ENCODE peak calls at places on chromosomes 4 and X, in six cellular contexts. One of them, this sample, is unnamed.

GRCh38 chr4:80073362-80074008 is 456 bp upstream of the ANTXR2 start:
- DNase-seq in GM23248: no peak
- DNase-seq in MG63: no peak
- DNase-seq in psoas muscle: no peak
- DNase-seq in GM12878: peak; percentile 41
- DNase-seq in A549: no peak
- DNase-seq in this sample: peak; percentile 5

GRCh38 chr4:162838671-162839070 is 328.0 kb downstream of the NAF1 start:
- DNase-seq in GM23248: no peak
- DNase-seq in MG63: no peak
- DNase-seq in psoas muscle: no peak
- DNase-seq in GM12878: no peak
- DNase-seq in A549: no peak
- DNase-seq in this sample: no peak

GRCh38 chrX:25531096-25531495 is 515.3 kb upstream of the ARX start:
- DNase-seq in GM23248: no peak
- DNase-seq in MG63: peak; percentile 18
- DNase-seq in psoas muscle: no peak
- DNase-seq in GM12878: no peak
- DNase-seq in A549: no peak
- DNase-seq in this sample: no peak

GRCh38 chrX:51893931-51894696 is 691 bp downstream of the MAGED1 start:
- DNase-seq in GM23248: peak; percentile 53
- DNase-seq in MG63: peak; percentile 3
- DNase-seq in psoas muscle: no peak
- DNase-seq in GM12878: no peak
- DNase-seq in A549: peak; percentile 7
- DNase-seq in this sample: no peak

GRCh38 chr4:54498661-54499111 is 159.1 kb upstream of the KIT start:
- DNase-seq in GM23248: peak; percentile 85
- DNase-seq in MG63: peak; percentile 60
- DNase-seq in psoas muscle: no peak
- DNase-seq in GM12878: no peak
- DNase-seq in A549: peak; percentile 11
- DNase-seq in this sample: no peak

GRCh38 chr4:102170910-102171309 is 174.4 kb downstream of the SLC39A8 start:
- DNase-seq in GM23248: no peak
- DNase-seq in MG63: no peak
- DNase-seq in psoas muscle: no peak
- DNase-seq in GM12878: no peak
- DNase-seq in A549: no peak
- DNase-seq in this sample: no peak

GRCh38 chr4:159516556-159516955 is 413.7 kb downstream of the RAPGEF2 start:
- DNase-seq in GM23248: peak; percentile 33
- DNase-seq in MG63: no peak
- DNase-seq in psoas muscle: no peak
- DNase-seq in GM12878: no peak
- DNase-seq in A549: no peak
- DNase-seq in this sample: no peak

GRCh38 chr4:186946682-186947294 is 223.1 kb upstream of the FAT1 start:
- DNase-seq in GM23248: no peak
- DNase-seq in MG63: peak; percentile 5
- DNase-seq in psoas muscle: no peak
- DNase-seq in GM12878: no peak
- DNase-seq in A549: peak; percentile 79
- DNase-seq in this sample: no peak

GRCh38 chr4:38145741-38146140 is 185.5 kb downstream of the PTTG2 start:
- DNase-seq in GM23248: peak; percentile 84
- DNase-seq in MG63: peak; percentile 21
- DNase-seq in psoas muscle: no peak
- DNase-seq in GM12878: no peak
- DNase-seq in A549: no peak
- DNase-seq in this sample: no peak

GRCh38 chr4:24244663-24245519 is 339.5 kb downstream of the DHX15 start:
- DNase-seq in GM23248: no peak
- DNase-seq in MG63: no peak
- DNase-seq in psoas muscle: peak; percentile 43
- DNase-seq in GM12878: no peak
- DNase-seq in A549: no peak
- DNase-seq in this sample: no peak

GRCh38 chr4:122836941-122837340 is 10.3 kb downstream of the FGF2 start:
- DNase-seq in GM23248: peak; percentile 81
- DNase-seq in MG63: no peak
- DNase-seq in psoas muscle: no peak
- DNase-seq in GM12878: no peak
- DNase-seq in A549: peak; percentile 61
- DNase-seq in this sample: no peak

GRCh38 chr4:77327151-77327550 is 170.1 kb downstream of the CCNG2 start:
- DNase-seq in GM23248: no peak
- DNase-seq in MG63: no peak
- DNase-seq in psoas muscle: no peak
- DNase-seq in GM12878: no peak
- DNase-seq in A549: no peak
- DNase-seq in this sample: no peak

GRCh38 chr4:176538217-176538925 is 218.6 kb downstream of the SPCS3 start:
- DNase-seq in GM23248: peak; percentile 94
- DNase-seq in MG63: peak; percentile 64
- DNase-seq in psoas muscle: no peak
- DNase-seq in GM12878: no peak
- DNase-seq in A549: peak; percentile 46
- DNase-seq in this sample: no peak

GRCh38 chrX:1274786-1275185 is 6.2 kb downstream of the CSF2RA start:
- DNase-seq in GM23248: no peak
- DNase-seq in MG63: no peak
- DNase-seq in psoas muscle: no peak
- DNase-seq in GM12878: no peak
- DNase-seq in A549: no peak
- DNase-seq in this sample: no peak

GRCh38 chr4:40466789-40467188 is 131.7 kb downstream of the CHRNA9 start:
- DNase-seq in GM23248: no peak
- DNase-seq in MG63: no peak
- DNase-seq in psoas muscle: no peak
- DNase-seq in GM12878: no peak
- DNase-seq in A549: no peak
- DNase-seq in this sample: no peak

GRCh38 chrX:20352935-20353336 is 86.2 kb upstream of the RPS6KA3 start:
- DNase-seq in GM23248: no peak
- DNase-seq in MG63: no peak
- DNase-seq in psoas muscle: no peak
- DNase-seq in GM12878: peak; percentile 20
- DNase-seq in A549: no peak
- DNase-seq in this sample: no peak

GRCh38 chr4:47213971-47214370 is 182.6 kb downstream of the GABRB1 start:
- DNase-seq in GM23248: peak; percentile 67
- DNase-seq in MG63: peak; percentile 65
- DNase-seq in psoas muscle: no peak
- DNase-seq in GM12878: no peak
- DNase-seq in A549: no peak
- DNase-seq in this sample: no peak

GRCh38 chrX:98795636-98796035 is 1614.4 kb downstream of the PCDH19 start:
- DNase-seq in GM23248: peak; percentile 1
- DNase-seq in MG63: no peak
- DNase-seq in psoas muscle: no peak
- DNase-seq in GM12878: no peak
- DNase-seq in A549: no peak
- DNase-seq in this sample: no peak

GRCh38 chrX:135328421-135329005 is 19.2 kb downstream of the ETDC start:
- DNase-seq in GM23248: peak; percentile 57
- DNase-seq in MG63: peak; percentile 15
- DNase-seq in psoas muscle: no peak
- DNase-seq in GM12878: no peak
- DNase-seq in A549: no peak
- DNase-seq in this sample: no peak

GRCh38 chr4:37246891-37247290 is 2.3 kb downstream of the NWD2 start:
- DNase-seq in GM23248: no peak
- DNase-seq in MG63: no peak
- DNase-seq in psoas muscle: no peak
- DNase-seq in GM12878: no peak
- DNase-seq in A549: no peak
- DNase-seq in this sample: no peak

GRCh38 chr4:169397762-169398161 is 127.0 kb upstream of the SH3RF1 start:
- DNase-seq in GM23248: peak; percentile 65
- DNase-seq in MG63: no peak
- DNase-seq in psoas muscle: no peak
- DNase-seq in GM12878: no peak
- DNase-seq in A549: no peak
- DNase-seq in this sample: no peak

GRCh38 chrX:36462142-36462541 is 542.6 kb downstream of the CFAP47 start:
- DNase-seq in GM23248: no peak
- DNase-seq in MG63: no peak
- DNase-seq in psoas muscle: no peak
- DNase-seq in GM12878: no peak
- DNase-seq in A549: no peak
- DNase-seq in this sample: no peak

DNA sequence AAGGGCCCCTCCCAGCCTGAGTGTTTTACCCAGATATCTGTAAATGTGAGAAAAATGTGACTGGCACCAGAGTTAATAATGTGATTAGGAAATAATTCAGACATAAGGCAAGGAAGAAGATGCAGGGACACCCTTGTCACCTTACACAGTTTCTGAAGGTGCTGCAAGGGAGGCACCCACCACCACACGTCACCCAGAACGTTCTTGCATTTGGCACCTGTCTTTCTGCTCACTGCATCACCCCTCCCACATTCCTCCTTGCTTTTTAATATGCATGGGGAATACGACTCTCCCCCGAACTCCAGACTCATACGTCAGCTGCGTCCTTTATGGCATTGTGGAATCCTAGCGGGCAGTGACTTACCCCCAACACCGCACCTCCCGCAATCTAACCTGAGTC is 48.0 kb upstream of the C4orf50 start:
- DNase-seq in GM23248: no peak
- DNase-seq in MG63: no peak
- DNase-seq in psoas muscle: no peak
- DNase-seq in GM12878: no peak
- DNase-seq in A549: no peak
- DNase-seq in this sample: no peak
- H3K9me3 ChIP-seq in GM23248: no peaks in the 10 kb centered on the region
- H3K9me3 ChIP-seq in MG63: no peaks in the 10 kb centered on the region
- H3K9me3 ChIP-seq in psoas muscle: no peaks in the 10 kb centered on the region
- H3K9me3 ChIP-seq in GM12878: no peaks in the 10 kb centered on the region
- H3K9me3 ChIP-seq in A549: no peaks in the 10 kb centered on the region
- H3K9me3 ChIP-seq in this sample: no peaks in the 10 kb centered on the region

DNA sequence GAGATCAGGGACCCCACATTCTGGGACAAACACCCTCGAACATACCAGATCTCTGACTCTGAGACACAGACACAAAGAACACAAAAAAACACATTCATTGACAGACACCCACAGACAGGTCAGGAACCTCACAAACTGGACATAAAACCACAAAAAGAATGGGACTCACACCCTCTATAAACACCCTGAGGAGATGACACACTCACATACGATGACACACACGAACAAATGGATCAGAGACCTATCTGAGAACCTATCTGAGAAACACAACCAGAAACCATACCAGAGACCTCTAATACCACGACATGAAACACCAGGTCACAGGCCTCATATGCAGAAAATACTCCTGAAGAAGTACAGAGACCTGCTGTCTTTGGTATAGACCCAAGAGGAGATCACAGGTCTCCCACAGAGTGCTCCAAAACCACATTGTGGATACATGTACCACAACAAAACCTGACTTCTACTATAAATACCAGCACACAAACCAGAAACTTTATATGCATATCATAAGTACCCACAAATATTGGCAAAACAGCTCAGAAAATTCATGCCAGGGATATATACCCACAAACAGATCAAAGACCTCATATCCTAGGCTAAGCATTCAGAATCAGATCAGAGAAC is 19.5 kb downstream of the SUV39H1 start:
- DNase-seq in GM23248: peak; percentile 30
- DNase-seq in MG63: no peak
- DNase-seq in psoas muscle: no peak
- DNase-seq in GM12878: no peak
- DNase-seq in A549: no peak
- DNase-seq in this sample: no peak
- H3K9me3 ChIP-seq in GM23248: no peaks in the 10 kb centered on the region
- H3K9me3 ChIP-seq in MG63: no peaks in the 10 kb centered on the region
- H3K9me3 ChIP-seq in psoas muscle: no peaks in the 10 kb centered on the region
- H3K9me3 ChIP-seq in GM12878: no peaks in the 10 kb centered on the region
- H3K9me3 ChIP-seq in A549: peaks cover 2% of the 10 kb centered on the region
- H3K9me3 ChIP-seq in this sample: no peaks in the 10 kb centered on the region

GRCh38 chr4:150038335-150039076 is 39.7 kb upstream of the DCLK2 start:
- DNase-seq in GM23248: no peak
- DNase-seq in MG63: no peak
- DNase-seq in psoas muscle: no peak
- DNase-seq in GM12878: peak; percentile 37
- DNase-seq in A549: no peak
- DNase-seq in this sample: no peak

GRCh38 chr4:150033109-150033508 is 45.1 kb upstream of the DCLK2 start:
- DNase-seq in GM23248: no peak
- DNase-seq in MG63: no peak
- DNase-seq in psoas muscle: no peak
- DNase-seq in GM12878: no peak
- DNase-seq in A549: no peak
- DNase-seq in this sample: no peak

GRCh38 chr4:150032541-150032940 is 45.7 kb upstream of the DCLK2 start:
- DNase-seq in GM23248: no peak
- DNase-seq in MG63: no peak
- DNase-seq in psoas muscle: no peak
- DNase-seq in GM12878: no peak
- DNase-seq in A549: no peak
- DNase-seq in this sample: no peak

GRCh38 chr4:150037251-150037856 is 40.9 kb upstream of the DCLK2 start:
- DNase-seq in GM23248: no peak
- DNase-seq in MG63: no peak
- DNase-seq in psoas muscle: no peak
- DNase-seq in GM12878: no peak
- DNase-seq in A549: no peak
- DNase-seq in this sample: no peak

DNA sequence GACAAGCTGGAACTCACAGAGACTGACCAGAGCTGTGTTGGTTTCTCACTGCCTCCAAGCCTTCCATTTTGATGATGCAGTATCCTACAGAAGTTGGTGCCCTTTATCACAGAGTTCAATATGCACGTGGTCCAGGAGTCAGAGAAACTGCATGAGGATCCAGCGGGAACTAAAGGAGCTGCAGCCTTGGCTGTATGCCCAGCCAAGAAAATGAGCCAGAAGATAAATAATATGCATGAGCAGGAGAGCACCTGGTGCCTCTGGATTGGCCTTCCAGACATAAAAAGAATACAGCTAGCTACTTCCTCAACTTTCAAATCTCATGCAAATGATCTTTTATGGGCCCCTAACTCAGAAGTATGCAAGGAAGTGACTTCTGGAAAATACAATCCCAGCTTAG is 44.3 kb upstream of the DCLK2 start:
- DNase-seq in GM23248: peak; percentile 12
- DNase-seq in MG63: peak; percentile 5
- DNase-seq in psoas muscle: no peak
- DNase-seq in GM12878: no peak
- DNase-seq in A549: peak; percentile 18
- DNase-seq in this sample: no peak
- H3K9me3 ChIP-seq in GM23248: no peaks in the 10 kb centered on the region
- H3K9me3 ChIP-seq in MG63: no peaks in the 10 kb centered on the region
- H3K9me3 ChIP-seq in psoas muscle: no peaks in the 10 kb centered on the region
- H3K9me3 ChIP-seq in GM12878: no peaks in the 10 kb centered on the region
- H3K9me3 ChIP-seq in A549: no peaks in the 10 kb centered on the region
- H3K9me3 ChIP-seq in this sample: no peaks in the 10 kb centered on the region

DNA sequence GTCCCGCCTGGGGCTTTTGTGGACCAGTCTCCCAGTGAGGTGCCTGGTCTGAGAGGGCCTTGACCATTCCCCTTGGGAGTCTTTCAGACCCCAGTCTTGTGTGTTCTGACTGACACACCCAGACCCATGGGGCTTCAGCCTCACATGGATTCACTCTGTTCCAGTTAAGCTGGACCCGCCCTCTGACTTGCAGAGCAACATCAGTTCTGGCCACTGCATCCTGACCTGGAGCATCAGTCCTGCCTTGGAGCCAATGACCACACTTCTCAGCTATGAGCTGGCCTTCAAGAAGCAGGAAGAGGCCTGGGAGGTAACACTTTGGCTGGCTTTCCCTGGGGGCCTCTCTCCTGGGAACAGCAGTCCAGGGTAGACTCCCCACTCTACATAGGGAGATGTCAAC is 6.8 kb downstream of the IL9R start:
- DNase-seq in GM23248: peak; percentile 45
- DNase-seq in MG63: no peak
- DNase-seq in psoas muscle: no peak
- DNase-seq in GM12878: no peak
- DNase-seq in A549: no peak
- DNase-seq in this sample: no peak
- H3K9me3 ChIP-seq in GM23248: no peaks in the 10 kb centered on the region
- H3K9me3 ChIP-seq in MG63: no peaks in the 10 kb centered on the region
- H3K9me3 ChIP-seq in psoas muscle: no peaks in the 10 kb centered on the region
- H3K9me3 ChIP-seq in GM12878: no peaks in the 10 kb centered on the region
- H3K9me3 ChIP-seq in A549: no peaks in the 10 kb centered on the region
- H3K9me3 ChIP-seq in this sample: no peaks in the 10 kb centered on the region